ENCODE peak calls at places on chromosomes 5 and 9, in ten cellular contexts. A, X, O, B, F, R, C, Y, G and H are unnamed samples.

GRCh38 chr9:104301770-104302169 is 202.3 kb upstream of the OR13F1 start:
- DNase-seq in A (no peak), X (peak; percentile 7), O (no peak), B (no peak), F (no peak), R (no peak), C (no peak), Y (no peak), G (no peak), H (no peak)

GRCh38 chr5:133925269-133925668 is 43.2 kb downstream of the C5orf15 start:
- DNase-seq in A (no peak), X (no peak), O (no peak), B (no peak), F (no peak), R (no peak), C (no peak), Y (no peak), G (no peak), H (no peak)

GRCh38 chr5:151454166-151454565 is 6.8 kb downstream of the SLC36A1 start:
- DNase-seq in A (no peak), X (peak; percentile 50), O (no peak), B (no peak), F (peak; percentile 18), R (no peak), C (peak; percentile 23), Y (no peak), G (no peak), H (no peak)

GRCh38 chr5:41871866-41872265 is 1.6 kb upstream of the OXCT1 start:
- DNase-seq in A (peak; percentile 33), X (peak; percentile 61), O (no peak), B (peak; percentile 74), F (no peak), R (no peak), C (no peak), Y (no peak), G (no peak), H (peak; percentile 47)

GRCh38 chr9:95105519-95106287 is 211.8 kb downstream of the FANCC start:
- DNase-seq in A (no peak), X (peak; percentile 76), O (no peak), B (no peak), F (no peak), R (no peak), C (no peak), Y (no peak), G (no peak), H (peak; percentile 96)

GRCh38 chr9:84170521-84171141 is 169.9 kb downstream of the SLC28A3 start:
- DNase-seq in A (peak; percentile 98), X (peak; percentile 36), O (peak; percentile 17), B (peak; percentile 98), F (peak; percentile 33), R (peak; percentile 50), C (peak; percentile 66), Y (no peak), G (peak; percentile 45), H (peak; percentile 48)

GRCh38 chr5:39199335-39199734 is 20.0 kb downstream of the FYB1 start:
- DNase-seq in A (no peak), X (no peak), O (no peak), B (no peak), F (no peak), R (no peak), C (no peak), Y (no peak), G (no peak), H (no peak)

GRCh38 chr5:35781181-35781580 is 75.5 kb upstream of the IL7R start:
- DNase-seq in A (peak; percentile 68), X (no peak), O (no peak), B (peak; percentile 36), F (no peak), R (no peak), C (no peak), Y (no peak), G (no peak), H (no peak)

GRCh38 chr9:89010056-89010455 is 18.8 kb downstream of the S1PR3 start:
- DNase-seq in A (no peak), X (no peak), O (no peak), B (no peak), F (no peak), R (no peak), C (no peak), Y (no peak), G (no peak), H (no peak)

GRCh38 chr5:84411832-84412605 is 27.3 kb upstream of the EDIL3 start:
- DNase-seq in A (peak; percentile 49), X (no peak), O (no peak), B (peak; percentile 68), F (no peak), R (no peak), C (no peak), Y (no peak), G (no peak), H (peak; percentile 97)

GRCh38 chr9:124297553-124297905 is 39.8 kb downstream of the NEK6 start:
- DNase-seq in A (peak; percentile 96), X (peak; percentile 88), O (no peak), B (peak; percentile 92), F (peak; percentile 60), R (peak; percentile 77), C (peak; percentile 41), Y (no peak), G (peak; percentile 60), H (peak; percentile 84)

GRCh38 chr5:146068977-146069779 is 36.2 kb downstream of the PLAC8L1 start:
- DNase-seq in A (no peak), X (no peak), O (no peak), B (no peak), F (no peak), R (no peak), C (no peak), Y (no peak), G (no peak), H (no peak)
- H3K27ac ChIP-seq in A (no peak overlapping the region), X (no peak overlapping the region), O (no peak overlapping the region), B (no peak overlapping the region), F (no peak overlapping the region), R (no peak overlapping the region), C (no peak overlapping the region), Y (no peak overlapping the region), G (no peak overlapping the region), H (no peak overlapping the region)

GRCh38 chr5:137734962-137735530 is 843 bp downstream of the KLHL3 start:
- DNase-seq in A (peak; percentile 52), X (peak; percentile 31), O (no peak), B (peak; percentile 56), F (peak; percentile 62), R (peak; percentile 58), C (peak; percentile 44), Y (no peak), G (no peak), H (peak; percentile 69)

GRCh38 chr5:137733922-137734695 is 1.8 kb downstream of the KLHL3 start:
- DNase-seq in A (peak; percentile 47), X (no peak), O (no peak), B (no peak), F (peak; percentile 27), R (no peak), C (no peak), Y (no peak), G (no peak), H (no peak)

GRCh38 chr5:137737349-137738256 is 1.7 kb upstream of the KLHL3 start:
- DNase-seq in A (peak; percentile 74), X (peak; percentile 86), O (no peak), B (peak; percentile 64), F (no peak), R (no peak), C (no peak), Y (no peak), G (no peak), H (no peak)

GRCh38 chr5:137733011-137733410 is 2.9 kb downstream of the KLHL3 start:
- DNase-seq in A (peak; percentile 18), X (peak; percentile 39), O (no peak), B (no peak), F (no peak), R (no peak), C (no peak), Y (no peak), G (no peak), H (no peak)

DNA sequence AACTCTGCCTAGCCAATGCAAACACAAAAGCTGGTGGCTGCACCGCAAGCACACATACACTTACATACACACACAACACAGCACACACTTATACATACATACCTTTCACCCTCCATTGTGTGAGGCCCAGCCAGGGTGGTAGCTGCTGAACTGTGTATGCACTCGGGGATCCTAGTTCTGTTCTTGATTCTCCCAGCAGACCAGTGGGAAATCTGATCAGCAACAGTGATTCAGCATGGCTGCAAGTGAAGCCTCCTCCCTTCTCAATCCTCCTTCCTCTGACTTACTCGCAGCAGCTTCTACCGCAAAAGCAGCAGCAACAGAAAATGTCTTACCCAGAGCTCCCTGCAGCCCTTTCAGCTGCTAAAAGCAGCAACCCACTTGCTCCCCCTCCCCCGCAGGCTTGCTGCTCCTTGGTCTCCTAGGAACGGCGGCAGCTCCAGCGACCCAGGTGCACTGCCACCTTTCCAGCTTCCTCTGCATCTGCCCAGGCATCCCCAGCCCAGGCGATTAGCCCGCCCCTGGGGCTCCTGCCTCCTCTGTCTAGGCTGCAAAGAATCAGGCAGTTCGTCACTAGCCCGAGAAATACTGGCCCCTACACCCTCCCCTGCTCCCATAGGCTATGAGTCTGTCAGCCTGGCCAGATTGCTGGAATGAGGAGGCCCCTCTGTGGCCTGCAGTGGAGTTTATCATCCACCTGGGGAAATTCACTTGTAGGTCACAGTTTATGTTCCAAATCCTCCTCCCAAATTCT is at the start of gene KLHL3:
- DNase-seq in A (peak; percentile 66), X (peak; percentile 72), O (no peak), B (peak; percentile 58), F (peak; percentile 95), R (peak; percentile 95), C (peak; percentile 70), Y (peak; percentile 67), G (peak; percentile 13), H (peak; percentile 63)
- H2AFZ ChIP-seq in A (peak within 1 kb of the TSS; percentile 95), X (peak within 1 kb of the TSS; percentile 90), O (no peak within 1 kb of the TSS), B (peak within 1 kb of the TSS; percentile 99), F (peak within 1 kb of the TSS; percentile 74), R (peak within 1 kb of the TSS; percentile 0), C (peak within 1 kb of the TSS; percentile 96), Y (peak within 1 kb of the TSS; percentile 89), G (peak within 1 kb of the TSS; percentile 77), H (peak within 1 kb of the TSS; percentile 91)

GRCh38 chr5:34675857-34676256 is 19.7 kb downstream of the RAI14 start:
- DNase-seq in A (peak; percentile 45), X (no peak), O (no peak), B (no peak), F (no peak), R (no peak), C (no peak), Y (no peak), G (no peak), H (no peak)
- H3K27ac ChIP-seq in A (peak overlapping the region; percentile 69), X (peak overlapping the region; percentile 36), O (peak overlapping the region; percentile 28), B (no peak overlapping the region), F (peak overlapping the region; percentile 8), R (no peak overlapping the region), C (no peak overlapping the region), Y (no peak overlapping the region), G (no peak overlapping the region), H (no peak overlapping the region)

DNA sequence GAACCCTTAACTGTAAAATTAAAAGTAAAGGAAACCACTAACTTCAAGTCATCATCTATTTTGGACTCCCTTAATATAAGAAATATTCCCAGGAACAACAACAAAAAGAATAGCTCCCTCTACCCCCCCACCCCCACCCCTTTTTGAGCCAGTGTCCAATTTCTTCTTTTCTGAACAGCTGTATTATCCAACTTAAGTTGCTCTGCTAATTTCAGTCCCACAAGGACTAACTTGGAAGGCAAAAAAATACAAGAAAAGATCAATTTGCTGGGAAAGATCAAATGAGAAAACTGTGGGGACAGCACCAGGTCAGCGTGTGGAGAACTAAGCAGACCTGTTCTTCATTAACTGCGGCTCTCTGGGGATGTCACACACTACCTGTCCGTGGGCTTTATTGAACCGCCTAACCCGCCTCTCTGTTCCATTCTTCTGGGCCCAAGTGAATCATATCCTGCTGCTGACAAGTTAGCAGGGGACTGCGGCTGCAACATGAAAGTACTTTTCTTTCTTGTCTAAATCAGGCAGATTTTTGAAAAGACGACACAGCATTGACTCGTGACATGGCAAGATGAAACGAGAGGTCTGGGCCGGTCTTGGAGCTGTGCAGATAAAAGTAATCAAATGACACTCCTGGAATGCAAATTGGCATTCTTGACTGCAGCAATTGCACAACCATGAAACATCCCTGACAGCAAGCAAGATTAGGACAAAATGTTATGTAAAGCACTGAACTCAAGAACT is 2.7 kb downstream of the BNC2 start:
- DNase-seq in A (peak; percentile 81), X (peak; percentile 78), O (no peak), B (peak; percentile 78), F (peak; percentile 36), R (no peak), C (peak; percentile 46), Y (no peak), G (peak; percentile 3), H (no peak)
- H2AFZ ChIP-seq in A (peak overlapping the region; percentile 25), X (peak overlapping the region; percentile 54), O (no peak overlapping the region), B (no peak overlapping the region), F (no peak overlapping the region), R (no peak overlapping the region), C (no peak overlapping the region), Y (no peak overlapping the region), G (no peak overlapping the region), H (no peak overlapping the region)